ENCODE peak calls at places on chromosomes 1 and 21, in ten cellular contexts. I, Q, Z, D, W, E, U, Y, H and A are unnamed samples.

GRCh38 chr21:43211085-43212071 is 42.6 kb downstream of the CRYAA start:
- DNase-seq in D (no peak), H (no peak), W (peak), I (no peak), Y (no peak), Q (no peak), U (peak), E (no peak), Z (peak), A (no peak)

GRCh38 chr1:237232501-237232900 is 190.5 kb downstream of the RYR2 start:
- DNase-seq in D (no peak), E (no peak), I (no peak), Y (no peak), Q (no peak), H (no peak), U (no peak), W (no peak), Z (no peak), A (no peak)

GRCh38 chr1:111618953-111619634 is 495 bp upstream of the RAP1A start:
- DNase-seq in Q (no peak), W (peak), U (no peak), Y (no peak), Z (peak), E (no peak), D (no peak), I (no peak), H (no peak), A (no peak)

GRCh38 chr1:107326823-107327445 is 186.1 kb downstream of the NTNG1 start:
- DNase-seq in U (no peak), E (no peak), I (peak), H (no peak), W (no peak), D (no peak), Z (no peak), Q (no peak), Y (no peak), A (no peak)

GRCh38 chr1:181743878-181744312 is 260.6 kb downstream of the CACNA1E start:
- DNase-seq in W (no peak), Z (no peak), E (no peak), D (no peak), Y (peak), I (no peak), H (no peak), Q (no peak), U (no peak), A (no peak)

GRCh38 chr1:206702803-206703202 is 18.1 kb downstream of the MAPKAPK2 start:
- DNase-seq in Y (no peak), I (no peak), E (no peak), D (no peak), U (no peak), W (no peak), Z (no peak), Q (no peak), H (no peak), A (no peak)

GRCh38 chr1:204885288-204885711 is 14.6 kb downstream of the NFASC start:
- DNase-seq in Q (no peak), I (peak), W (no peak), Z (no peak), U (no peak), Y (no peak), E (no peak), H (peak), D (no peak), A (no peak)

GRCh38 chr1:23282967-23283366 is 61.1 kb downstream of the HNRNPR start:
- DNase-seq in Q (no peak), D (no peak), E (no peak), U (no peak), Z (no peak), Y (no peak), I (peak), H (peak), W (no peak), A (no peak)

GRCh38 chr1:221439008-221439733 is 302.7 kb downstream of the DUSP10 start:
- DNase-seq in Y (no peak), U (no peak), Q (peak), Z (no peak), I (peak), D (peak), W (no peak), H (peak), E (peak), A (peak)

GRCh38 chr21:45407629-45408247 is 2.8 kb downstream of the COL18A1 start:
- DNase-seq in U (no peak), Y (no peak), Q (no peak), I (no peak), H (no peak), D (no peak), Z (no peak), W (no peak), E (no peak), A (no peak)

GRCh38 chr1:221886311-221887090 is 144.6 kb upstream of the DUSP10 start:
- DNase-seq in W (no peak), Y (no peak), E (no peak), I (peak), Z (no peak), H (peak), U (no peak), Q (no peak), D (no peak), A (no peak)

GRCh38 chr1:61278966-61279365 is 196.6 kb downstream of the NFIA start:
- DNase-seq in Q (no peak), W (no peak), Y (no peak), H (no peak), D (no peak), Z (no peak), U (no peak), E (no peak), I (no peak), A (no peak)

GRCh38 chr1:234564035-234565029 is 45.6 kb downstream of the IRF2BP2 start:
- DNase-seq in Z (no peak), W (no peak), H (peak), U (no peak), Q (no peak), E (no peak), D (no peak), Y (no peak), I (peak), A (no peak)

GRCh38 chr1:147526501-147526900 is 14.8 kb upstream of the BCL9 start:
- DNase-seq in H (no peak), Z (no peak), W (no peak), E (no peak), I (no peak), U (no peak), Y (no peak), Q (no peak), D (no peak), A (no peak)

GRCh38 chr1:91883470-91883869 is 2.5 kb downstream of the TGFBR3 start:
- DNase-seq in Q (no peak), U (no peak), E (no peak), I (peak), D (no peak), W (no peak), Y (no peak), H (peak), Z (no peak), A (no peak)

GRCh38 chr1:94514095-94514727 is 27.3 kb downstream of the F3 start:
- DNase-seq in Z (no peak), Q (no peak), E (no peak), I (no peak), Y (no peak), H (no peak), D (no peak), U (peak), W (peak), A (no peak)

GRCh38 chr21:41622831-41623548 is 115.0 kb upstream of the TMPRSS2 start:
- DNase-seq in U (no peak), Z (no peak), H (peak), I (peak), Y (no peak), E (no peak), W (no peak), Q (peak), D (no peak), A (no peak)

GRCh38 chr1:184504695-184505338 is 118.0 kb downstream of the C1orf21 start:
- DNase-seq in Q (no peak), Z (no peak), W (no peak), H (no peak), D (no peak), Y (no peak), I (no peak), E (no peak), U (no peak), A (no peak)

GRCh38 chr1:201299968-201300367 is 16.7 kb downstream of the PKP1 start:
- DNase-seq in W (no peak), E (no peak), D (no peak), Q (no peak), Y (no peak), I (peak), Z (no peak), U (no peak), H (peak), A (no peak)

GRCh38 chr21:16072692-16073091 is 342.9 kb downstream of the USP25 start:
- DNase-seq in Q (no peak), D (no peak), Y (no peak), E (no peak), Z (no peak), I (peak), U (no peak), H (peak), W (no peak), A (no peak)

GRCh38 chr1:221458430-221459156 is 283.3 kb downstream of the DUSP10 start:
- DNase-seq in W (no peak), D (no peak), E (no peak), U (no peak), Y (no peak), I (peak), Q (no peak), Z (no peak), H (peak), A (no peak)

GRCh38 chr1:61297887-61298286 is 215.5 kb downstream of the NFIA start:
- DNase-seq in I (no peak), D (no peak), W (no peak), U (no peak), Y (no peak), E (no peak), Z (no peak), H (no peak), Q (no peak), A (no peak)

GRCh38 chr21:46066843-46067331 is 31.0 kb upstream of the COL6A2 start:
- DNase-seq in E (no peak), D (no peak), W (no peak), U (no peak), Z (no peak), H (peak), Q (no peak), I (peak), Y (peak), A (peak)

GRCh38 chr1:17561561-17561985 is 22.1 kb downstream of the ARHGEF10L start:
- DNase-seq in Q (no peak), Y (peak), D (no peak), I (peak), W (no peak), Z (no peak), U (no peak), E (no peak), H (peak), A (no peak)

GRCh38 chr1:59029768-59030167 is 245.9 kb upstream of the JUN start:
- DNase-seq in Z (no peak), Y (no peak), U (no peak), D (no peak), W (no peak), H (no peak), I (no peak), Q (no peak), E (no peak), A (no peak)

GRCh38 chr1:246153796-246154212 is 353.3 kb downstream of the SMYD3 start:
- DNase-seq in Q (no peak), U (no peak), D (no peak), Z (no peak), E (no peak), H (peak), W (no peak), I (peak), Y (no peak), A (no peak)

GRCh38 chr1:71046891-71047634 is 553 bp downstream of the PTGER3 start:
- DNase-seq in Y (no peak), I (no peak), Z (no peak), D (no peak), E (no peak), Q (no peak), W (no peak), H (no peak), U (no peak), A (no peak)

GRCh38 chr1:10667815-10668214 is 128.6 kb downstream of the CASZ1 start:
- DNase-seq in I (no peak), Y (no peak), W (no peak), Q (no peak), U (no peak), E (no peak), Z (no peak), H (no peak), D (no peak), A (no peak)

GRCh38 chr1:204400893-204401510 is 10.6 kb downstream of the PPP1R15B start:
- DNase-seq in Z (no peak), U (no peak), H (no peak), Y (no peak), Q (no peak), E (no peak), D (no peak), W (no peak), I (no peak), A (no peak)

GRCh38 chr1:212455406-212456165 is 22.9 kb downstream of the NENF start:
- DNase-seq in E (peak), D (peak), Q (peak), U (peak), H (peak), Z (peak), Y (peak), W (peak), I (peak), A (peak)

GRCh38 chr21:45029298-45029967 is 44.9 kb upstream of the ADARB1 start:
- DNase-seq in Y (peak), Z (no peak), D (no peak), I (peak), E (no peak), U (peak), W (peak), H (peak), Q (no peak), A (no peak)

GRCh38 chr1:148263906-148264255 is 111.8 kb upstream of the NBPF11 start:
- DNase-seq in D (no peak), E (peak), Q (no peak), Y (no peak), Z (no peak), U (no peak), W (no peak), I (no peak), H (no peak), A (no peak)

GRCh38 chr1:171898956-171899355 is 57.7 kb downstream of the DNM3 start:
- DNase-seq in D (no peak), Y (no peak), Z (no peak), I (no peak), Q (no peak), H (no peak), U (peak), E (no peak), W (peak), A (no peak)

GRCh38 chr1:71490432-71490831 is 409.6 kb upstream of the ZRANB2 start:
- DNase-seq in I (peak), W (no peak), Y (no peak), E (no peak), Z (no peak), D (no peak), Q (no peak), H (peak), U (no peak), A (no peak)

GRCh38 chr21:33437140-33437539 is 33.9 kb downstream of the IFNGR2 start:
- DNase-seq in Y (no peak), I (no peak), Q (no peak), D (no peak), E (no peak), W (no peak), Z (no peak), U (no peak), H (no peak), A (no peak)

GRCh38 chr1:94746635-94747525 is 73.3 kb upstream of the SLC44A3 start:
- DNase-seq in U (no peak), Y (peak), I (peak), Z (no peak), Q (no peak), W (no peak), D (no peak), E (no peak), H (peak), A (no peak)

GRCh38 chr1:111818081-111818480 is 62.4 kb downstream of the DDX20 start:
- DNase-seq in U (no peak), E (no peak), D (no peak), W (no peak), Z (no peak), Y (no peak), Q (no peak), H (peak), I (peak), A (no peak)

GRCh38 chr1:226863446-226863845 is 7.0 kb upstream of the PSEN2 start:
- DNase-seq in H (peak), Z (no peak), I (peak), E (no peak), Y (no peak), D (no peak), U (no peak), Q (no peak), W (no peak), A (no peak)